ENCODE peak calls at places on chromosome 11, in six cellular contexts. Y is prostate gland, V is body of pancreas, M is heart left ventricle, U is H54, O is esophagus squamous epithelium. D is an unnamed sample.

GRCh38 chr11:92390783-92391182 is 166.2 kb downstream of the FAT3 start:
- DNase-seq in O (no peak), Y (no peak), M (no peak), U (no peak), V (no peak), D (no peak)

GRCh38 chr11:30474151-30474954 is 111.8 kb downstream of the MPPED2 start:
- DNase-seq in V (no peak), Y (no peak), U (no peak), O (no peak), M (no peak), D (no peak)

GRCh38 chr11:1196516-1197391 is 26.1 kb upstream of the MUC5B start:
- DNase-seq in Y (no peak), M (peak), O (no peak), V (peak), U (no peak), D (peak)

GRCh38 chr11:132064987-132065620 is 694.7 kb downstream of the NTM start:
- DNase-seq in Y (no peak), U (no peak), M (no peak), V (no peak), O (no peak), D (no peak)

GRCh38 chr11:107689317-107690202 is 22.3 kb downstream of the SLN start:
- DNase-seq in Y (peak), O (no peak), V (peak), U (no peak), M (peak), D (no peak)

GRCh38 chr11:59283825-59284772 is 71.4 kb upstream of the MPEG1 start:
- DNase-seq in M (peak), V (peak), Y (peak), U (no peak), O (no peak), D (no peak)

GRCh38 chr11:40129276-40129675 is 1330.2 kb downstream of the LRRC4C start:
- DNase-seq in M (no peak), O (no peak), U (no peak), V (no peak), Y (no peak), D (no peak)

GRCh38 chr11:108929241-108929640 is 264.4 kb downstream of the DDX10 start:
- DNase-seq in M (no peak), O (no peak), Y (no peak), U (no peak), V (no peak), D (no peak)

GRCh38 chr11:78420255-78420764 is 2.7 kb upstream of the GAB2 start:
- DNase-seq in O (no peak), Y (peak), V (peak), M (peak), U (peak), D (peak)

GRCh38 chr11:46712874-46713576 is 6.0 kb upstream of the F2 start:
- DNase-seq in M (no peak), U (no peak), O (no peak), V (no peak), Y (no peak), D (no peak)

GRCh38 chr11:125887373-125888324 is at the start of gene HYLS1:
- DNase-seq in M (peak), Y (peak), U (peak), V (peak), O (peak), D (peak)
- TF ChIP-seq POLR2A in M (no peak), Y (peak), U (peak), V (peak), O (no peak), D (peak)

GRCh38 chr11:17138562-17138961 is 61.1 kb upstream of the RPS13 start:
- DNase-seq in Y (no peak), M (no peak), O (no peak), V (no peak), U (no peak), D (no peak)
- TF ChIP-seq POLR2A in Y (no peak), M (no peak), O (no peak), V (no peak), U (no peak), D (no peak)

GRCh38 chr11:94328587-94329080 is 24.3 kb downstream of the IZUMO1R start:
- DNase-seq in Y (no peak), U (no peak), M (no peak), V (no peak), O (no peak), D (no peak)
- TF ChIP-seq POLR2A in Y (no peak), U (no peak), M (no peak), V (no peak), O (no peak), D (no peak)

GRCh38 chr11:65416341-65417185 is 6.0 kb upstream of the NEAT1 start:
- DNase-seq in Y (peak), M (peak), O (no peak), U (peak), V (peak), D (peak)
- TF ChIP-seq POLR2A in Y (peak), M (no peak), O (no peak), U (peak), V (no peak), D (peak)

GRCh38 chr11:65476632-65477270 is 22.1 kb upstream of the MALAT1 start:
- DNase-seq in O (no peak), M (no peak), Y (no peak), U (no peak), V (peak), D (no peak)
- TF ChIP-seq POLR2A in O (no peak), M (no peak), Y (no peak), U (no peak), V (no peak), D (no peak)

GRCh38 chr11:64242920-64243854 is 2.3 kb downstream of the FKBP2 start:
- DNase-seq in M (no peak), O (no peak), V (no peak), U (no peak), Y (no peak), D (no peak)

GRCh38 chr11:64245797-64246623 is 733 bp downstream of the PPP1R14B start:
- DNase-seq in Y (no peak), V (peak), M (peak), O (no peak), U (no peak), D (peak)

GRCh38 chr11:64245401-64245796 is 1.3 kb downstream of the PPP1R14B start:
- DNase-seq in O (no peak), V (peak), Y (no peak), U (no peak), M (peak), D (peak)

GRCh38 chr11:64244107-64244506 is 2.6 kb downstream of the PPP1R14B start:
- DNase-seq in U (no peak), O (no peak), Y (no peak), V (no peak), M (no peak), D (no peak)

GRCh38 chr11:64244966-64245365 is 1.8 kb downstream of the PPP1R14B start:
- DNase-seq in Y (no peak), U (no peak), M (no peak), V (no peak), O (no peak), D (peak)
- TF ChIP-seq POLR2A in Y (no peak), U (no peak), M (no peak), V (no peak), O (no peak), D (no peak)

DNA sequence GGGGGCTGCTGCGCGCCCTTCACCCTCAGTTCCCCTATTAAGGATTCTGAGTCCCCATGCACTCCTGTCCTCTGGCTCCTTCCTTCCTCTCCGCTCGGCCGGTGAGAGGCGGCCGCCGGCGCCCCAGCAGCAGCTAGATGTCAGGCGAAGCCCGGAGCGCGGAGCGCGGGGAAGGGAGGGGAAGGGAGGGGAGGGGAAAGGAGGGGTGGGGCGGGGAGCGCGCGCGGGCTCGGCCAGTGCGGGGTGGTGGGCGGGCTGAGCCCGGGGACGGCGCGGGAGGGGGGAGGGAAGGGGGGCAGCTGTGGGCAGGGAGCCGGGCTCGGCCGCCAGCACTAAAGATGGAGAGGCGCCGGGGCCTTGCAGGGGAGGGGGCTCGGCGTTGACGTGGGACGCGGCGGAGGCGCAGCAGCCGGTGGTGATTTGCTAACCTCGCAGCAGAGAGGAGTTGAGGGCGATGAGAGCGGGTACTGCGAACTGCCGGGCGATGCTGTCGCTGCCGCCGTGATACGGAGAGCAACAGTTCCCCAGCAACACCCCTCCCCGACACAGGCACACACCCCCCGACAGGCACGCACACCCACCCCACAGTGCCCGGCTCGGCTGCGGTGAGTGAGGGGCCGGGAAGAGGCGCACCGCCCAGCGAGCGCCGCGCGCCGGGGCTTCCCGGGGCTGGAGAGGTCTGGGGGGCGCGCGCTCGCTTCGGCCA is at the start of gene ZBTB16:
- DNase-seq in U (no peak), M (peak), O (no peak), V (peak), Y (peak), D (peak)
- TF ChIP-seq POLR2A in U (no peak), M (peak), O (no peak), V (peak), Y (peak), D (peak)

DNA sequence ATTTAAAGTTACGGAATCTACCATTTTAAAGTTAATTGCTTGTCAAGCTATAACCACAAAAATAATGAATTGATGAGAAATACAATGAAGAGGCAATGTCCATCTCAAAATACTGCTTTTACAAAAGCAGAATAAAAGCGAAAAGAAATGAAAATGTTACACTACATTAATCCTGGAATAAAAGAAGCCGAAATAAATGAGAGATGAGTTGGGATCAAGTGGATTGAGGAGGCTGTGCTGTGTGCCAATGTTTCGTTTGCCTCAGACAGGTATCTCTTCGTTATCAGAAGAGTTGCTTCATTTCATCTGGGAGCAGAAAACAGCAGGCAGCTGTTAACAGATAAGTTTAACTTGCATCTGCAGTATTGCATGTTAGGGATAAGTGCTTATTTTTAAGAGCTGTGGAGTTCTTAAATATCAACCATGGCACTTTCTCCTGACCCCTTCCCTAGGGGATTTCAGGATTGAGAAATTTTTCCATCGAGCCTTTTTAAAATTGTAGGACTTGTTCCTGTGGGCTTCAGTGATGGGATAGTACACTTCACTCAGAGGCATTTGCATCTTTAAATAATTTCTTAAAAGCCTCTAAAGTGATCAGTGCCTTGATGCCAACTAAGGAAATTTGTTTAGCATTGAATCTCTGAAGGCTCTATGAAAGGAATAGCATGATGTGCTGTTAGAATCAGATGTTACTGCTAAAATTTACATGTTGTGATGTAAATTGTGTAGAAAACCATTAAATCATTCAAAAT is 4.2 kb downstream of the MALAT1 start:
- DNase-seq in M (no peak), Y (no peak), V (no peak), O (no peak), U (no peak), D (no peak)
- TF ChIP-seq POLR2A in M (no peak), Y (peak), V (peak), O (no peak), U (no peak), D (no peak)